ENCODE peak calls at places on chromosomes 7 and 10, in ten cellular contexts. K, C, Y, T, A, J, Z, W, S and B are unnamed samples.

GRCh38 chr10:804191-804781 is 114.8 kb upstream of the DIP2C start:
- DNase-seq in T (no peak), J (peak; percentile 50), A (no peak), S (no peak), Z (no peak), C (no peak), W (no peak), Y (no peak), K (no peak), B (peak; percentile 61)

GRCh38 chr10:59894114-59894513 is 12.2 kb downstream of the CCDC6 start:
- DNase-seq in A (no peak), C (no peak), Z (no peak), K (peak; percentile 37), J (peak; percentile 75), Y (peak; percentile 85), W (peak; percentile 31), T (peak; percentile 72), S (no peak), B (no peak)

GRCh38 chr7:26468625-26469024 is 177.0 kb downstream of the SNX10 start:
- DNase-seq in Y (no peak), J (no peak), C (no peak), A (no peak), W (no peak), S (no peak), T (no peak), K (no peak), Z (no peak), B (no peak)

GRCh38 chr10:117137031-117137910 is 799 bp downstream of the VAX1 start:
- DNase-seq in T (no peak), C (no peak), Y (no peak), Z (no peak), K (peak; percentile 31), J (no peak), W (no peak), S (no peak), A (no peak), B (no peak)

GRCh38 chr10:64039208-64039607 is 518.0 kb downstream of the REEP3 start:
- DNase-seq in Z (no peak), C (no peak), S (no peak), T (no peak), K (no peak), W (no peak), J (no peak), A (no peak), Y (no peak), B (no peak)

GRCh38 chr10:83542774-83543291 is 596.5 kb upstream of the GHITM start:
- DNase-seq in Y (no peak), A (no peak), Z (no peak), C (no peak), K (no peak), J (no peak), S (no peak), W (no peak), T (no peak), B (no peak)

GRCh38 chr7:33130184-33130583 is 820 bp downstream of the BBS9 start:
- DNase-seq in J (no peak), K (no peak), Y (no peak), C (no peak), Z (no peak), S (no peak), W (no peak), A (peak; percentile 11), T (no peak), B (no peak)

GRCh38 chr10:62814901-62815372 is 1.2 kb downstream of the EGR2 start:
- DNase-seq in K (no peak), Y (no peak), C (peak; percentile 18), W (peak; percentile 17), Z (no peak), T (no peak), J (peak; percentile 49), S (no peak), A (no peak), B (peak; percentile 16)

DNA sequence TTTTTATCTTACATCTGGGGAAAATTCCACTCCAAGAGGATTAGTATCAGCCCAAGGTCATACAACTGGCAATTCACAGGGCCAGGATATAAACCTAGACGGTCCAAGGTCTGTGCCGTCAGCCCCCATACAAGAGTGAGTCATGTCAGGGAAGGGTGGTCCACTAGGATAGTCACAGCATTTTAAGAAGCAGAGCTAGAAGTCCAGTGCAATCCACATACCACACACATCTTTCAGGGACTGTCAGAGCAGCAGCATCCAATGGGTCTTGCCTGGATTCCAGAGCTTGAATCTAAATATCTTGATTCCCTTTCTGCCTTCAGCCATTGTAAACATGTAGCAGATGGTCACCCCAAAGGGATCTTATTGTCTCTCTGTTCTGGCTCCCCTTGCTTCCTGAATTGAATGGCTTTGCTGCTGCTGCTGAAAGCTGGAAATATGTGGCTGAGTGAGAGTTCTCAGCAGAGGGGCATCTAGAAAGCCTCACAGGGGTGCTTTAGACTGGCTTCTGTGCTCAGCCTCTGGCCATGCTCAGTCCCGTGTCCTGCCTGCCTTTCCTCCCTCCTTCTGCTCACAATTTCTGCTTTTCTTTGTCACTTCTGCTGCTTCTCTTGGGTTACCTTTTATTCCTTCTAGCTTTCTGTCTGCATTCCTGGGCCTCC is 9.9 kb upstream of the OR6V1 start:
- DNase-seq in S (no peak), J (no peak), W (no peak), C (peak; percentile 32), T (no peak), K (no peak), Y (no peak), Z (no peak), A (no peak), B (peak; percentile 90)
- H3K4me1 ChIP-seq in S (no peaks in the 10 kb centered on the region), J (peaks cover 6% of the 10 kb centered on the region), W (no peaks in the 10 kb centered on the region), C (peaks cover 13% of the 10 kb centered on the region), T (no peaks in the 10 kb centered on the region), K (peaks cover 2% of the 10 kb centered on the region), Y (no peaks in the 10 kb centered on the region), Z (no peaks in the 10 kb centered on the region), A (no peaks in the 10 kb centered on the region), B (peaks cover 60% of the 10 kb centered on the region)

GRCh38 chr7:76354981-76355730 is 3.6 kb downstream of the YWHAG start:
- DNase-seq in Z (no peak), Y (no peak), J (no peak), T (no peak), S (no peak), K (no peak), A (no peak), C (no peak), W (no peak), B (no peak)

GRCh38 chr7:76356115-76356514 is 2.7 kb downstream of the YWHAG start:
- DNase-seq in W (no peak), S (no peak), K (no peak), Z (no peak), T (no peak), Y (no peak), J (no peak), A (no peak), C (no peak), B (no peak)

GRCh38 chr7:76354516-76354915 is 4.3 kb downstream of the YWHAG start:
- DNase-seq in Z (no peak), W (no peak), T (no peak), J (no peak), C (no peak), A (no peak), K (no peak), S (no peak), Y (no peak), B (no peak)

GRCh38 chr7:76352193-76352592 is 6.6 kb downstream of the YWHAG start:
- DNase-seq in A (no peak), Y (no peak), Z (no peak), C (no peak), W (no peak), T (no peak), S (no peak), K (no peak), J (no peak), B (no peak)

DNA sequence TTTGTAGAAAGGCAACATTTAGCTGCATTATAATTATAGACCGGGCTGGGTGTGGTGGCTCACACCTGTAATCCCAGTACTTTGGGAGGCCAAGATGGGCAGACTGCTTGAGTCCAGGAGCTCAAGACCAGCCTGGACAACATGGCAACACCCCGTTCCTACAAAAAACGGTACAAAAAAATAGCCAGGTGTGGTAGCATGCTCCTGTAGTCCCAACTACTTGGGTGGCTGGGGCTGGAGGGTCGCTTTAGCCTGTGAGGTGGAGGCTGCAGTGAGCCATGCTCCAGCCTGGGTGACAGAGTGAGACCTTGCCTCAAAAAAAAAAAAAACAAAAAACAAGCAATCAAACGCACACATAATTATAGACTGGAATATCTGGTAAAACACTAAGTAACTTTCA is 5.0 kb downstream of the YWHAG start:
- DNase-seq in Y (no peak), S (no peak), A (no peak), K (no peak), J (no peak), T (no peak), W (no peak), C (no peak), Z (no peak), B (no peak)
- H3K4me1 ChIP-seq in Y (no peaks in the 10 kb centered on the region), S (peaks cover 19% of the 10 kb centered on the region), A (peaks cover 71% of the 10 kb centered on the region), K (peaks cover 7% of the 10 kb centered on the region), J (peaks cover 36% of the 10 kb centered on the region), T (peaks cover 7% of the 10 kb centered on the region), W (peaks cover 21% of the 10 kb centered on the region), C (peaks cover 2% of the 10 kb centered on the region), Z (peaks cover 6% of the 10 kb centered on the region), B (peaks cover 11% of the 10 kb centered on the region)

GRCh38 chr10:28533315-28533564 is 322 bp downstream of the WAC start:
- DNase-seq in J (no peak), Y (no peak), K (no peak), W (no peak), C (no peak), T (no peak), Z (no peak), A (no peak), S (no peak), B (no peak)

GRCh38 chr10:28533571-28534304 is 820 bp downstream of the WAC start:
- DNase-seq in Z (peak; percentile 72), T (peak; percentile 79), A (peak; percentile 61), S (no peak), K (peak; percentile 72), J (peak; percentile 86), W (peak; percentile 71), Y (peak; percentile 58), C (peak; percentile 26), B (peak; percentile 44)

GRCh38 chr10:28532223-28532508 is 752 bp upstream of the WAC start:
- DNase-seq in Z (peak; percentile 64), T (peak; percentile 52), J (no peak), W (no peak), A (no peak), Y (peak; percentile 61), C (no peak), S (no peak), K (no peak), B (no peak)

GRCh38 chr10:28532509-28533314 is at the start of gene WAC:
- DNase-seq in T (peak; percentile 96), Y (peak; percentile 94), C (peak; percentile 95), W (peak; percentile 98), K (peak; percentile 96), J (peak; percentile 97), S (peak; percentile 53), A (peak; percentile 99), Z (peak; percentile 94), B (peak; percentile 99)

DNA sequence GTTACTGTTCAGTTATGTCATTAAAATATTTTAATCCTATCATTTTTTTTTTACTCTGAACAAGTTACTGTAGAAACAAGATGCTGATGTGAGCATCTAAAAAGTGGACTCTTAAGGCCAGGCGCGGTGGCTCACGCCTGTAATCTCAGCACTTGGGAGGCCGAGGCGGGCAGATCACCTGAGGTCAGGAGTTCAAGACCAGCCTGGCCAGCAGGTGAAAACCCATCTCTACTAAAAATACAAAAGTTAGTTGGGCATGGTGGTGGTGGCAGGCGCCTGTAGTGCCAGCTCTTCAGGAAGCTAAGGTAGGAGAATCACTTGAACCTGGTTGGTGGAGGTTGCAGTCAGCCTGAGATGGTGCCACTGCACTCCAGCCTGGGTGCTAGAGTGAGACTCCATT is 2.9 kb downstream of the WAC start:
- DNase-seq in S (no peak), Y (no peak), C (no peak), T (no peak), W (no peak), A (no peak), J (no peak), Z (no peak), K (no peak), B (no peak)
- H3K4me1 ChIP-seq in S (peaks cover 9% of the 10 kb centered on the region), Y (peaks cover 2% of the 10 kb centered on the region), C (peaks cover 2% of the 10 kb centered on the region), T (no peaks in the 10 kb centered on the region), W (no peaks in the 10 kb centered on the region), A (peaks cover 58% of the 10 kb centered on the region), J (peaks cover 37% of the 10 kb centered on the region), Z (no peaks in the 10 kb centered on the region), K (no peaks in the 10 kb centered on the region), B (peaks cover 3% of the 10 kb centered on the region)

DNA sequence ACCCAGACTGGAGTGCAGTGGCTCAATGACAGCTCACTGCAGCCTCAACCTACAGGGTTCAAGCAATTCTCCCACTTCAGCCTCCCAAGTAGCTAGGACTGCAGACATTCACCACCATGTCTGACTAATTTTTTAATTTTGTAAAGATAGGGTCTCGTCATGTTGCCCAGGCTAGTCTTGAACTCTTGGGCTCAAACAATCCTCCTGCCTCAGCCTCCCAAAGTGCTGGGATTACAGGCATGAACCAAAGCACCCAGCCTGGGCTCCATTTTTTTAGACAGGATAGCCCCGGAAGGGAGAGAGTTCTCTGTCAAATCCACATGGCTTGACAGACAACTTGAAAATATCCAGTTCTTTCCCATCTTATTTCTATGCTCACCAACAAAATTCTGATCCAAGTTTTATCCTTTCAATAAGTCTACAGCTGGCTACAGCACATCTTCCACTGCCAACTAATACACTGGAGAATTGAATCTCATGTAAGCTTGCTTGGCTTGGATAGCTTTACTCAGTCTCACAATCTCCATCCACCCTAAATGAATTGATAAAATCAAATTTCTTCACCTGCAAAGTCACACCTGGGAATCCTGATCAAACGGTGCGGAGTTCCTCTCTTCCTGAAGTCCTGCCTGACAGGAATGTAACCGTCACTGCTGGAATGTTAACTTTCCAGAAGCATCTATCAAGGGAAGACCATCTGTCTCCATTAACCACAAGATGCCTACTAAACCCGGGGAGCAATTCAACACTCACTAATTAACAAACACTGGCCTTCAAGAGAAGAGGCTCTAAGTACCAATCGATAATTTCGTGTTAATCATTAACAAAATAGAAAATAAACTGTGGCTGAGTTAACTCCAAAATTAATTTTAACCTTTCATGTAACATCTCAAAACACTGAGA is 239.7 kb upstream of the MKLN1 start:
- DNase-seq in C (no peak), W (no peak), A (no peak), S (no peak), Y (no peak), K (no peak), J (no peak), Z (no peak), T (no peak), B (no peak)
- H3K4me1 ChIP-seq in C (peaks cover 2% of the 10 kb centered on the region), W (peaks cover 6% of the 10 kb centered on the region), A (peaks cover 76% of the 10 kb centered on the region), S (no peaks in the 10 kb centered on the region), Y (no peaks in the 10 kb centered on the region), K (peaks cover 4% of the 10 kb centered on the region), J (peaks cover 61% of the 10 kb centered on the region), Z (no peaks in the 10 kb centered on the region), T (no peaks in the 10 kb centered on the region), B (no peaks in the 10 kb centered on the region)